ENCODE peak calls at places on chromosome 19, in nine cellular contexts. D, Z, F, R, G, N, I, B and K are unnamed samples.

GRCh38 chr19:57887195-57887941 is 1.5 kb downstream of the ZNF814 start:
- DNase-seq in D (no peak), Z (no peak), F (no peak), R (no peak), G (no peak), N (no peak), I (peak), B (no peak), K (no peak)

GRCh38 chr19:2113436-2114211 is 16.9 kb downstream of the IZUMO4 start:
- DNase-seq in D (no peak), Z (no peak), F (no peak), R (no peak), G (no peak), N (no peak), I (peak), B (no peak), K (no peak)

GRCh38 chr19:31105761-31106160 is 243.5 kb downstream of the TSHZ3 start:
- DNase-seq in D (no peak), Z (no peak), F (no peak), R (no peak), G (no peak), N (no peak), I (no peak), B (no peak), K (no peak)

GRCh38 chr19:52277471-52277870 is 8.1 kb downstream of the ZNF766 start:
- DNase-seq in D (no peak), Z (no peak), F (no peak), R (no peak), G (no peak), N (no peak), I (no peak), B (no peak), K (no peak)

GRCh38 chr19:29478578-29479565 is 46.9 kb upstream of the VSTM2B start:
- DNase-seq in D (peak), Z (no peak), F (no peak), R (peak), G (peak), N (no peak), I (no peak), B (peak), K (no peak)

GRCh38 chr19:51368366-51369282 is at the start of gene CLDND2:
- DNase-seq in D (peak), Z (no peak), F (no peak), R (no peak), G (no peak), N (no peak), I (no peak), B (no peak), K (no peak)

GRCh38 chr19:54201980-54202379 is 1.3 kb downstream of the RPS9 start:
- DNase-seq in D (no peak), Z (no peak), F (no peak), R (no peak), G (peak), N (no peak), I (peak), B (no peak), K (no peak)

GRCh38 chr19:1274081-1274851 is 1.1 kb upstream of the FAM174C start:
- DNase-seq in D (no peak), Z (no peak), F (peak), R (no peak), G (no peak), N (no peak), I (no peak), B (no peak), K (no peak)

GRCh38 chr19:45901912-45902650 is at the start of gene MYPOP:
- DNase-seq in D (no peak), Z (no peak), F (no peak), R (peak), G (no peak), N (no peak), I (no peak), B (peak), K (peak)

GRCh38 chr19:12799723-12800343 is 1.8 kb downstream of the PRDX2 start:
- DNase-seq in D (no peak), Z (no peak), F (no peak), R (no peak), G (peak), N (no peak), I (no peak), B (no peak), K (no peak)

GRCh38 chr19:3474614-3475013 is 5.7 kb downstream of the SMIM24 start:
- DNase-seq in D (no peak), Z (no peak), F (no peak), R (no peak), G (no peak), N (no peak), I (no peak), B (no peak), K (no peak)

GRCh38 chr19:5966215-5966614 is 11.7 kb downstream of the RANBP3 start:
- DNase-seq in D (no peak), Z (no peak), F (no peak), R (no peak), G (no peak), N (no peak), I (peak), B (no peak), K (no peak)

GRCh38 chr19:55319786-55320185 is 5.4 kb downstream of the TMEM150B start:
- DNase-seq in D (no peak), Z (no peak), F (no peak), R (peak), G (no peak), N (no peak), I (peak), B (peak), K (no peak)

GRCh38 chr19:31715249-31715944 is 366.2 kb upstream of the TSHZ3 start:
- DNase-seq in D (no peak), Z (no peak), F (no peak), R (no peak), G (no peak), N (no peak), I (peak), B (no peak), K (no peak)

GRCh38 chr19:55275851-55276719 is 3.8 kb downstream of the HSPBP1 start:
- DNase-seq in D (peak), Z (peak), F (no peak), R (no peak), G (no peak), N (no peak), I (no peak), B (no peak), K (peak)

GRCh38 chr19:5585461-5586299 is 17.9 kb upstream of the TINCR start:
- DNase-seq in D (peak), Z (peak), F (peak), R (peak), G (no peak), N (no peak), I (peak), B (no peak), K (no peak)

GRCh38 chr19:18091217-18091608 is 4.5 kb upstream of the IL12RB1 start:
- DNase-seq in D (peak), Z (peak), F (peak), R (peak), G (peak), N (peak), I (no peak), B (no peak), K (peak)